ENCODE peak calls at places on chromosome X, in seven cellular contexts. C is right lobe of liver, N is breast epithelium, G is IMR-90, Y is A549, K is transverse colon, F is tibial nerve. J is an unnamed sample. For H3K4me1, the result is how much of the 10 kb centered on the place peaks cover.

GRCh38 chrX:40098264-40099045 is 697 bp upstream of the BCOR start:
- DNase-seq in C (no peak), Y (peak), N (no peak), K (peak), G (no peak), F (no peak), J (peak)

GRCh38 chrX:39211501-39211900 is 410.2 kb downstream of the MID1IP1 start:
- DNase-seq in N (no peak), K (no peak), F (no peak), Y (no peak), G (no peak), C (no peak), J (no peak)

GRCh38 chrX:30804462-30804861 is 84.6 kb downstream of the TAB3 start:
- DNase-seq in K (no peak), F (no peak), G (no peak), C (no peak), N (no peak), Y (no peak), J (no peak)

GRCh38 chrX:96929036-96929435 is 45.3 kb downstream of the RPA4 start:
- DNase-seq in K (no peak), C (no peak), N (no peak), Y (no peak), G (no peak), F (no peak), J (no peak)

GRCh38 chrX:22760513-22761057 is 239.2 kb upstream of the DDX53 start:
- DNase-seq in F (no peak), Y (no peak), G (no peak), N (no peak), K (no peak), C (no peak), J (no peak)

GRCh38 chrX:96906741-96907140 is 23.0 kb downstream of the RPA4 start:
- DNase-seq in F (no peak), N (no peak), Y (no peak), K (no peak), C (no peak), G (peak), J (no peak)

GRCh38 chrX:137151403-137151802 is 117.6 kb upstream of the GPR101 start:
- DNase-seq in G (no peak), N (no peak), C (no peak), K (no peak), F (no peak), Y (no peak), J (no peak)

GRCh38 chrX:18575744-18576143 is 96.2 kb downstream of the RS1 start:
- DNase-seq in G (no peak), C (no peak), Y (no peak), K (no peak), F (no peak), N (no peak), J (no peak)

GRCh38 chrX:54708404-54708803 is 89.7 kb downstream of the ITIH6 start:
- DNase-seq in N (no peak), G (no peak), C (peak), K (no peak), Y (no peak), F (no peak), J (no peak)

GRCh38 chrX:116240446-116240845 is 69.9 kb downstream of the AGTR2 start:
- DNase-seq in N (no peak), Y (no peak), K (no peak), C (no peak), F (no peak), G (no peak), J (no peak)

GRCh38 chrX:138756234-138756633 is 44.7 kb upstream of the FGF13 start:
- DNase-seq in Y (no peak), G (no peak), K (no peak), N (no peak), F (peak), C (no peak), J (peak)

GRCh38 chrX:2863646-2864045 is 34.9 kb downstream of the GYG2 start:
- DNase-seq in C (no peak), G (peak), K (no peak), Y (no peak), N (no peak), F (no peak), J (peak)

GRCh38 chrX:118502121-118502794 is 6.6 kb downstream of the DOCK11 start:
- DNase-seq in G (no peak), C (no peak), Y (no peak), F (no peak), N (no peak), K (no peak), J (no peak)
- H3K4me1 ChIP-seq in G (under half), C (under half), Y (under half), F (under half), N (under half), K (under half), J (under half)

DNA sequence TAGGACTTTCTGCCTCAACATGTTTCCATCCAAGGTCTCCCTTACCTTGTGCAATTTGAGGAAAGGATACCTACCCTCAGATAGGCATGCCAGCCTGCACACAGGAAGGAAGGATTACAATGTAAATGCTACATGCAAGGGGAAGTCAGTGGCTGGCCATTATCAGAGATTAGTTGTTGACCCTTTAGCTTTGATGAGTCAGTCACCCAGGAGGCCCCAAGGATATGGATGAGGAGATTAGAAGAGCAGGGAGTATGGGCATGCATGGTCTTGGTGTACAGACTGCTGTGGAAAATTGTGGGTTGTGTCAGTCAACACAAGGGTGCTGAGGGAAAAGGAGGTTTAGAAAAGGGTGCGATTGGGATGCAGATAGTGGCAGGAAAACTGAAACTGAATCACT is 92.0 kb downstream of the GUCY2F start:
- DNase-seq in C (no peak), N (no peak), G (no peak), Y (no peak), F (no peak), K (no peak), J (no peak)
- H3K27ac ChIP-seq in C (no peak), N (no peak), G (no peak), Y (no peak), F (no peak), K (no peak), J (no peak)

GRCh38 chrX:153689654-153690465 is 2.1 kb downstream of the SLC6A8 start:
- DNase-seq in G (peak), F (no peak), K (no peak), N (no peak), C (peak), Y (no peak), J (no peak)
- TF ChIP-seq POLR2A in G (no peak), F (no peak), K (peak), N (no peak), C (no peak), Y (no peak), J (no peak)

GRCh38 chrX:44157858-44158257 is 184.7 kb upstream of the NDP start:
- DNase-seq in N (no peak), K (no peak), G (no peak), C (no peak), Y (no peak), F (peak), J (no peak)
- H3K4me1 ChIP-seq in N (under half), K (under half), G (under half), C (under half), Y (under half), F (under half), J (under half)

GRCh38 chrX:92249125-92249524 is 469.9 kb downstream of the PCDH11X start:
- DNase-seq in K (no peak), F (no peak), C (no peak), Y (no peak), N (no peak), G (no peak), J (no peak)
- H3K27ac ChIP-seq in K (no peak), F (no peak), C (no peak), Y (no peak), N (no peak), G (no peak), J (no peak)